ENCODE peak calls at places on chromosomes 13 and 19, in ten cellular contexts. T, N, L, I, D, P, G, K, F and C are unnamed samples.

GRCh38 chr19:34336781-34337271 is 28.2 kb upstream of the GPI start:
- DNase-seq in T (no peak), N (no peak), L (peak), I (no peak), D (no peak), P (peak), G (no peak), K (peak), F (no peak), C (peak)

GRCh38 chr19:3945838-3946237 is 13.0 kb downstream of the NMRK2 start:
- DNase-seq in T (no peak), N (no peak), L (peak), I (no peak), D (no peak), P (no peak), G (no peak), K (no peak), F (no peak), C (no peak)

GRCh38 chr19:40110570-40110969 is 19.8 kb upstream of the ZNF780A start:
- DNase-seq in T (no peak), N (no peak), L (no peak), I (no peak), D (no peak), P (no peak), G (no peak), K (no peak), F (no peak), C (no peak)

GRCh38 chr13:49711218-49711863 is 20.1 kb upstream of the EBPL start:
- DNase-seq in T (no peak), N (peak), L (peak), I (no peak), D (no peak), P (no peak), G (no peak), K (peak), F (peak), C (no peak)

GRCh38 chr19:18604820-18605159 is 1.8 kb downstream of the CRLF1 start:
- DNase-seq in T (no peak), N (no peak), L (no peak), I (no peak), D (no peak), P (no peak), G (no peak), K (no peak), F (no peak), C (no peak)

GRCh38 chr13:112969692-112970338 is 801 bp downstream of the MCF2L start:
- DNase-seq in T (no peak), N (no peak), L (no peak), I (no peak), D (no peak), P (no peak), G (no peak), K (no peak), F (no peak), C (no peak)

GRCh38 chr19:34328982-34329381 is 36.0 kb upstream of the GPI start:
- DNase-seq in T (no peak), N (peak), L (no peak), I (no peak), D (no peak), P (no peak), G (no peak), K (no peak), F (no peak), C (no peak)

GRCh38 chr19:33052352-33052972 is 12.2 kb downstream of the RHPN2 start:
- DNase-seq in T (no peak), N (peak), L (peak), I (no peak), D (no peak), P (no peak), G (no peak), K (peak), F (no peak), C (no peak)

GRCh38 chr13:46866150-46866549 is 30.7 kb downstream of the HTR2A start:
- DNase-seq in T (no peak), N (no peak), L (peak), I (no peak), D (peak), P (no peak), G (peak), K (peak), F (peak), C (peak)

GRCh38 chr13:102872531-102872930 is 26.7 kb downstream of the ERCC5 start:
- DNase-seq in T (no peak), N (no peak), L (no peak), I (no peak), D (no peak), P (no peak), G (no peak), K (no peak), F (no peak), C (no peak)

GRCh38 chr13:33728271-33729037 is 89.5 kb upstream of the RFC3 start:
- DNase-seq in T (peak), N (no peak), L (peak), I (no peak), D (no peak), P (no peak), G (no peak), K (no peak), F (no peak), C (peak)
- TF ChIP-seq CTCF in T (no peak), N (no peak), L (no peak), I (no peak), D (no peak), P (no peak), G (no peak), K (no peak), F (no peak), C (no peak)

GRCh38 chr19:48308695-48309586 is 16.4 kb upstream of the EMP3 start:
- DNase-seq in T (no peak), N (no peak), L (peak), I (no peak), D (peak), P (no peak), G (peak), K (peak), F (no peak), C (peak)
- TF ChIP-seq CTCF in T (peak), N (peak), L (peak), I (peak), D (no peak), P (no peak), G (peak), K (peak), F (peak), C (no peak)

GRCh38 chr19:8506402-8506957 is 4.0 kb upstream of the PRAM1 start:
- DNase-seq in T (no peak), N (no peak), L (no peak), I (no peak), D (peak), P (no peak), G (peak), K (peak), F (no peak), C (no peak)
- TF ChIP-seq CTCF in T (no peak), N (peak), L (no peak), I (no peak), D (no peak), P (peak), G (peak), K (peak), F (no peak), C (no peak)

GRCh38 chr13:79973533-79973963 is 367.4 kb downstream of the SPRY2 start:
- DNase-seq in T (peak), N (no peak), L (peak), I (no peak), D (no peak), P (no peak), G (no peak), K (no peak), F (no peak), C (peak)
- TF ChIP-seq CTCF in T (peak), N (peak), L (peak), I (peak), D (peak), P (peak), G (peak), K (peak), F (peak), C (peak)

GRCh38 chr13:79662882-79663281 is 181.9 kb downstream of the NDFIP2 start:
- DNase-seq in T (no peak), N (no peak), L (no peak), I (no peak), D (no peak), P (no peak), G (no peak), K (no peak), F (no peak), C (no peak)
- TF ChIP-seq CTCF in T (no peak), N (no peak), L (no peak), I (no peak), D (no peak), P (no peak), G (peak), K (peak), F (no peak), C (no peak)

GRCh38 chr19:48591021-48591420 is 15.5 kb upstream of the SPACA4 start:
- DNase-seq in T (no peak), N (no peak), L (peak), I (no peak), D (no peak), P (no peak), G (no peak), K (no peak), F (no peak), C (no peak)
- TF ChIP-seq CTCF in T (no peak), N (peak), L (peak), I (no peak), D (no peak), P (no peak), G (peak), K (no peak), F (peak), C (no peak)

GRCh38 chr19:42368360-42368759 is 21.7 kb downstream of the CNFN start:
- DNase-seq in T (no peak), N (no peak), L (no peak), I (no peak), D (no peak), P (no peak), G (no peak), K (no peak), F (no peak), C (no peak)

GRCh38 chr19:42369433-42370067 is 20.5 kb downstream of the CNFN start:
- DNase-seq in T (no peak), N (no peak), L (no peak), I (no peak), D (no peak), P (no peak), G (peak), K (no peak), F (no peak), C (no peak)

GRCh38 chr19:42368765-42369164 is 21.3 kb downstream of the CNFN start:
- DNase-seq in T (no peak), N (no peak), L (no peak), I (no peak), D (no peak), P (no peak), G (no peak), K (no peak), F (no peak), C (no peak)

GRCh38 chr19:42370667-42371066 is 19.4 kb downstream of the CNFN start:
- DNase-seq in T (no peak), N (no peak), L (no peak), I (no peak), D (no peak), P (no peak), G (no peak), K (no peak), F (no peak), C (no peak)

DNA sequence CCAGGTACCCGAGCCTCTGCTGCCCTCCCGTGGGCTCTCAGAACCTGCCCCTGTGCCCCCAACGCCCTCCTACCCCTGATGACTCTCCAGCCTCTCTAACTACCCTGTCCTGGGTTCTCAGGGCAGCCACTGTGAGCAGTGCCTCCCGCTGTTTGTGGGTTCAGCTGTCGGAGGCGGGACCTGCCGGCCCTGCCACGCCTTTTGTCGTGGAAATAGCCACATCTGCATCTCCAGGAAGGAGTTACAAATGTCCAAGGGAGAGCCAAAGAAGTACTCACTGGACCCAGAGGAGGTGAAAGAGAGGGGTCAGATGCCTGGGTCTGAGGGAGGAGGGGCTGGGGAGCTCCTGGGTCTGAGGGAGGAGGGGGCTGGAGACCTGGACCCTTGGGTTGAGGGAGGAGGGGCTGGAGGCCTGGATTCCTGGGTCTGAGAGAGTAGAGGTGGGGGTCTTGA is 20.0 kb downstream of the CNFN start:
- DNase-seq in T (no peak), N (no peak), L (no peak), I (no peak), D (peak), P (no peak), G (peak), K (no peak), F (no peak), C (no peak)
- TF ChIP-seq CTCF in T (no peak), N (no peak), L (no peak), I (no peak), D (no peak), P (no peak), G (peak), K (no peak), F (no peak), C (no peak)